ENCODE peak calls at places on chromosomes 1 and 21, in five cellular contexts. B is trophoblast cell, R is H9, P is neuronal stem cell, O is H1. W is an unnamed sample. For H3K4me1, the result is how much of the 10 kb centered on the place peaks cover.

GRCh38 chr1:71857862-71858261 is 424.5 kb downstream of the NEGR1 start:
- DNase-seq in O (no peak), R (no peak), B (no peak), P (no peak), W (no peak)

GRCh38 chr21:43775795-43776430 is at the start of gene CSTB:
- DNase-seq in R (peak), P (no peak), O (no peak), B (peak), W (peak)

GRCh38 chr1:228963795-228964177 is 228.5 kb downstream of the RHOU start:
- DNase-seq in O (no peak), R (no peak), P (no peak), B (no peak), W (no peak)

GRCh38 chr1:227072991-227073390 is 132.9 kb downstream of the COQ8A start:
- DNase-seq in O (no peak), P (no peak), B (no peak), R (no peak), W (peak)

GRCh38 chr21:40553781-40554180 is 293.2 kb downstream of the DSCAM start:
- DNase-seq in P (no peak), O (no peak), R (no peak), B (peak), W (no peak)

GRCh38 chr1:199855580-199855979 is 171.9 kb upstream of the NR5A2 start:
- DNase-seq in O (no peak), P (no peak), R (no peak), B (peak), W (peak)

GRCh38 chr21:34280987-34281386 is 82.8 kb upstream of the KCNE2 start:
- DNase-seq in O (no peak), B (no peak), P (no peak), R (no peak), W (no peak)

GRCh38 chr1:207034998-207035397 is 2.4 kb upstream of the C1orf116 start:
- DNase-seq in O (no peak), B (no peak), R (no peak), P (no peak), W (peak)

GRCh38 chr1:206699626-206700025 is 14.9 kb downstream of the MAPKAPK2 start:
- DNase-seq in R (no peak), O (no peak), B (no peak), P (no peak), W (peak)

GRCh38 chr1:166705376-166706289 is 133.6 kb upstream of the POGK start:
- DNase-seq in P (no peak), O (no peak), R (no peak), B (no peak), W (no peak)

GRCh38 chr1:1198423-1199140 is 7.8 kb downstream of the TNFRSF18 start:
- DNase-seq in R (peak), O (no peak), P (no peak), B (no peak), W (no peak)

GRCh38 chr1:43481481-43481880 is 27.8 kb upstream of the HYI start:
- DNase-seq in P (no peak), B (no peak), R (no peak), O (no peak), W (no peak)

GRCh38 chr21:41666641-41667051 is 100.2 kb downstream of the RIPK4 start:
- DNase-seq in O (no peak), B (no peak), P (no peak), R (no peak), W (no peak)

GRCh38 chr1:60740154-60740553 is 342.2 kb upstream of the NFIA start:
- DNase-seq in B (no peak), O (no peak), P (no peak), R (no peak), W (no peak)

GRCh38 chr1:17617787-17618557 is 78.5 kb downstream of the ARHGEF10L start:
- DNase-seq in B (no peak), R (no peak), P (no peak), O (no peak), W (no peak)

GRCh38 chr1:163039694-163040093 is 29.5 kb upstream of the RGS4 start:
- DNase-seq in R (no peak), O (no peak), B (no peak), P (no peak), W (no peak)

GRCh38 chr1:8627728-8628127 is 189.7 kb downstream of the RERE start:
- DNase-seq in O (no peak), B (no peak), R (no peak), P (no peak), W (no peak)

GRCh38 chr1:9316512-9316911 is 23.8 kb downstream of the SPSB1 start:
- DNase-seq in O (no peak), R (no peak), B (no peak), P (no peak), W (no peak)

GRCh38 chr1:94551449-94551848 is 9.9 kb upstream of the F3 start:
- DNase-seq in R (no peak), O (no peak), P (no peak), B (no peak), W (no peak)

GRCh38 chr1:170126691-170127090 is 19.1 kb upstream of the NTMT2 start:
- DNase-seq in B (peak), O (peak), P (peak), R (peak), W (peak)

GRCh38 chr1:205810448-205811157 is 2.4 kb downstream of the SLC41A1 start:
- DNase-seq in B (no peak), P (no peak), R (peak), O (no peak), W (peak)

GRCh38 chr1:211013346-211014240 is 120.4 kb downstream of the KCNH1 start:
- DNase-seq in O (no peak), P (no peak), B (no peak), R (no peak), W (no peak)

GRCh38 chr1:58858344-58858673 is 74.5 kb upstream of the JUN start:
- DNase-seq in B (peak), R (no peak), O (no peak), P (no peak), W (no peak)

GRCh38 chr1:58852731-58853485 is 69.1 kb upstream of the JUN start:
- DNase-seq in B (no peak), O (no peak), R (peak), P (no peak), W (no peak)

GRCh38 chr1:58854576-58854975 is 70.7 kb upstream of the JUN start:
- DNase-seq in O (no peak), P (no peak), B (no peak), R (no peak), W (peak)

GRCh38 chr1:58857673-58858343 is 74.0 kb upstream of the JUN start:
- DNase-seq in O (no peak), R (no peak), P (no peak), B (no peak), W (no peak)

GRCh38 chr1:58855351-58856165 is 71.7 kb upstream of the JUN start:
- DNase-seq in O (no peak), B (no peak), P (no peak), R (no peak), W (peak)
- H3K14ac ChIP-seq in O (no peak), B (no peak), P (no peak), R (no peak), W (no peak)

DNA sequence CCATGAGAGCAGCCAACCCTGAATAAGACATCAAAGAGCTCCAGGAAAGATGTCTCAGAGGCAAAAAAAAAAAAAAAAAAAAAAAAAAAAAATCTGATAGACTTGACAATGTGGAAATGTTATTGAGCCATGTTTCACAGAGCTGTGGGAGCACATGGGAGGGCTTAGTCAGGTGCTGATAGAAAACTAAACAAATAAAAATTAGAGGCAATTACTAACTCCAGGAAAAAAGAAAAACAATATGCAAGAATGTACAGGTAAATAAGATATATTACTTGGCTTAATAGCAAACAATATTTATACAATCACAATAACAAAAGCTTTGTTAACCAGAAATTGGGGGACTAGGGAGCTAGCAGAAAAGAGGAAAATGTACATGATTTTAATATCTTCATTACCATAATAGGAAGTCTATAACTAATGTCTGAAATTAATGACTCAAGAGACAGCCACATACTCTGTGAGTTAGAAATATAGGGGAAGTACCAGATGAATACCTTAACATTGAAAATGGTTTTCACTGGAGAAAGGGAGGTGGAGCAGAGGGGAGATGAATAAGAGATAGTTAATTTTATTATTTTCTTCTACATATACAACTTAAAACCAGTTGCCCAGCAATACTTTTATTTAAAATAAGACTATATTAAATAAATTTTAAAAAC is 16.9 kb upstream of the RGS16 start:
- DNase-seq in O (no peak), P (no peak), R (no peak), B (no peak), W (no peak)
- H3K4me1 ChIP-seq in O (under half), P (under half), R (under half), B (under half), W (under half)

DNA sequence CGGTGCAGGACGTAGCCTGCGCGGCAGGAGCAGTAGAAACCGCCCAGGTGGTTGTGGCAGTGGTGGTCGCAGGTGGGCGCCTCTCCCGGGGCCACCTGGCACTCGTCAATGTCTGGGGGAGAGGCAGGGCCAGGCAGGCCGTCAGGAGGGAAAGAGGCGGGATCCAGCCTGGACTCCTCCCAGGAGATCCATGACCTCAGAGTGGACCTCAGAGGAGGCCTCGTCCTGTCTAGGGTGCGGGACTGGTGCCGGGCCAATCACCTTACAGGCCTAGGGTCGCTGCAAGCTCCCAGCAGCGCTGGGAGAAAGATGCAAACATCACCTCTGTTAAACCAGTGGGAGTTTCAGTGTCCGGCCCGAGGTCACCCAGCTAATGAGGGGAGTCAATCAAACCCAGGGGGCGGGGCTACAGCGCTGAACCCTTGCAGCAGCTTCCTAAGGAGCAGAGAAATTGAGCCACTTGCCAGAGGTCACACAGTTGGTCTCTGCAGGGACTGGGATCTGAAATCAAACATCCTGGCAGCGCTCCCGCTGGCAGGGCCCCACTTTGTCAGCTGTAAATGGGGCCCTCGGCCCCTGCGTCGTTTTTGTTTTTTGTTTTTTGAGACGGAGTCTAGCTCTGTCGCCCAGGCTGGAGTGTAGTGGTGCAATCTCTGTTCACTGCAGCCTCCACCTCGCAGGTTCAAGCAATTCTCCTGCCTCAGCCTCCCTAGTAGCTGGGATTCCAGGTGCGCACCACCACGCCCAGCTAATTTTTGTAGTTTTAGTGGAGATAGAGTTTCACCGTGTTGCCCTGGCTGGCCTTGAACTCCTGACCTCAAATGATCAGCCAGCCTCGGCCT is 1.4 kb downstream of the MASP2 start:
- DNase-seq in O (no peak), P (no peak), R (peak), B (no peak), W (no peak)
- H2BK12ac ChIP-seq in O (no peak), P (peak), R (no peak), B (no peak), W (no peak)

GRCh38 chr21:28391938-28392337 is 600.7 kb downstream of the LTN1 start:
- DNase-seq in O (no peak), P (no peak), R (no peak), B (no peak), W (no peak)

GRCh38 chr21:28393279-28393678 is 599.4 kb downstream of the LTN1 start:
- DNase-seq in O (no peak), R (no peak), P (no peak), B (no peak), W (no peak)

GRCh38 chr21:28396421-28396820 is 596.3 kb downstream of the LTN1 start:
- DNase-seq in R (no peak), B (no peak), O (no peak), P (no peak), W (no peak)

GRCh38 chr21:28397040-28397439 is 595.6 kb downstream of the LTN1 start:
- DNase-seq in B (no peak), O (no peak), R (no peak), P (no peak), W (no peak)

DNA sequence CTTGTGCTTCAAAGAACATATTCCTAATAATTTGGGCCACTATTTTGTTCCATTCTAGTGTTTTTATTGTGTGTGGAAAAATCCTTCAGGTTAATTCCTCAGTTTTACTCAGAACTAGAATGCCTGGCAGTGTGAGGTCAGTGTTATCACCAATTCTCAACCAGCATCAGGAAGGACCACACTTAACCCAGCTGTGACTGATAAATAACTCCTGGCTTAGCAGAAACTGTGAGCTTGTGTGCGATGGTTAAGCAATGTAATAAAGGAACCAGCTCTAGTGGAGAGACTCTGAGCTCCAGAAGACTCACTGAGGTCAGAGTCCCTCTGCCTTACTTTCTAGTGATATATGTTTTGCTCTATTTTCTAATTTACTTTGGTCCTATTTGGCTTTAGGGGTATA is 600.2 kb downstream of the LTN1 start:
- DNase-seq in B (no peak), R (no peak), P (no peak), O (no peak), W (no peak)
- H3K14ac ChIP-seq in B (no peak), R (no peak), P (no peak), O (no peak), W (no peak)

GRCh38 chr1:208209286-208209685 is 34.9 kb downstream of the PLXNA2 start:
- DNase-seq in B (no peak), P (no peak), R (no peak), O (no peak), W (no peak)
- H3K4me1 ChIP-seq in B (under half), P (under half), R (under half), O (under half), W (under half)

GRCh38 chr1:217189362-217189761 is 441.5 kb downstream of the GPATCH2 start:
- DNase-seq in P (no peak), B (no peak), O (no peak), R (no peak), W (no peak)
- H2BK12ac ChIP-seq in P (no peak), B (no peak), O (no peak), R (no peak), W (no peak)

W was measured in mesenchymal stem cell.